ENCODE peak calls at places on chromosomes 5 and 9, in ten cellular contexts. Q, E, O, H, F, D, Y, N, K and R are unnamed samples.

GRCh38 chr9:128282500-128282899 is 6.4 kb downstream of the SWI5 start:
- DNase-seq in Q (no peak), E (no peak), O (peak), H (no peak), F (peak), D (no peak), Y (no peak), N (no peak), K (no peak), R (no peak)

GRCh38 chr5:179371123-179371515 is 25.9 kb upstream of the ADAMTS2 start:
- DNase-seq in Q (no peak), E (no peak), O (peak), H (no peak), F (no peak), D (no peak), Y (no peak), N (no peak), K (no peak), R (no peak)

GRCh38 chr5:134503088-134503936 is 22.2 kb upstream of the JADE2 start:
- DNase-seq in Q (peak), E (peak), O (peak), H (no peak), F (peak), D (peak), Y (peak), N (peak), K (no peak), R (peak)

GRCh38 chr5:133256276-133256675 is 204.5 kb downstream of the HSPA4 start:
- DNase-seq in Q (no peak), E (no peak), O (no peak), H (no peak), F (no peak), D (no peak), Y (no peak), N (no peak), K (no peak), R (no peak)

GRCh38 chr5:96243203-96243602 is 189.8 kb downstream of the PCSK1 start:
- DNase-seq in Q (no peak), E (no peak), O (peak), H (no peak), F (no peak), D (no peak), Y (no peak), N (no peak), K (no peak), R (no peak)

GRCh38 chr9:98709968-98710965 is 1.5 kb upstream of the GABBR2 start:
- DNase-seq in Q (peak), E (no peak), O (peak), H (no peak), F (peak), D (no peak), Y (no peak), N (peak), K (no peak), R (peak)

GRCh38 chr9:69252436-69252835 is 72.6 kb upstream of the ENTREP1 start:
- DNase-seq in Q (no peak), E (no peak), O (no peak), H (no peak), F (no peak), D (no peak), Y (no peak), N (no peak), K (no peak), R (no peak)

GRCh38 chr9:89911721-89912604 is 307.2 kb downstream of the GADD45G start:
- DNase-seq in Q (no peak), E (no peak), O (no peak), H (no peak), F (no peak), D (no peak), Y (no peak), N (no peak), K (no peak), R (no peak)

GRCh38 chr5:109350537-109351270 is 59.1 kb downstream of the PJA2 start:
- DNase-seq in Q (no peak), E (no peak), O (peak), H (no peak), F (peak), D (no peak), Y (no peak), N (no peak), K (no peak), R (no peak)

GRCh38 chr5:165497707-165498106 is 1992.3 kb downstream of the MAT2B start:
- DNase-seq in Q (peak), E (no peak), O (no peak), H (no peak), F (peak), D (no peak), Y (no peak), N (peak), K (no peak), R (peak)

GRCh38 chr5:145495741-145496140 is 339.4 kb downstream of the PRELID2 start:
- DNase-seq in Q (peak), E (no peak), O (peak), H (no peak), F (peak), D (no peak), Y (no peak), N (peak), K (no peak), R (peak)

GRCh38 chr9:112149171-112149570 is 25.9 kb downstream of the SUSD1 start:
- DNase-seq in Q (no peak), E (no peak), O (no peak), H (no peak), F (no peak), D (no peak), Y (no peak), N (no peak), K (no peak), R (no peak)